ENCODE peak calls at places on chromosomes 13 and 19, in four cellular contexts. E is psoas muscle, Y is AG10803, M is tibial artery. X is an unnamed sample.

GRCh38 chr13:44271915-44272341 is 101.7 kb upstream of the SERP2 start:
- DNase-seq in Y (peak; percentile 16), E (peak; percentile 56), M (peak; percentile 69), X (no peak)

GRCh38 chr19:50717891-50718254 is 1.7 kb downstream of the SHANK1 start:
- DNase-seq in M (no peak), Y (no peak), E (no peak), X (no peak)

GRCh38 chr19:46416077-46416709 is 2.8 kb upstream of the CCDC8 start:
- DNase-seq in M (peak; percentile 80), E (peak; percentile 87), Y (peak; percentile 76), X (peak; percentile 94)

GRCh38 chr19:18389736-18390074 is 3.7 kb downstream of the GDF15 start:
- DNase-seq in M (no peak), E (no peak), Y (no peak), X (no peak)

GRCh38 chr13:89899302-89900103 is 1448.0 kb upstream of the MIR17HG start:
- DNase-seq in M (no peak), E (no peak), Y (no peak), X (no peak)

GRCh38 chr19:18144361-18144760 is 8.6 kb upstream of the PIK3R2 start:
- DNase-seq in Y (no peak), M (no peak), E (no peak), X (no peak)

GRCh38 chr13:45280751-45281634 is 60.0 kb downstream of the TPT1 start:
- DNase-seq in Y (peak; percentile 74), E (peak; percentile 45), M (peak; percentile 31), X (peak; percentile 65)

GRCh38 chr19:35949131-35949530 is 13.0 kb downstream of the LRFN3 start:
- DNase-seq in M (no peak), Y (no peak), E (no peak), X (no peak)

GRCh38 chr19:47357788-47358680 is 8.9 kb downstream of the DHX34 start:
- DNase-seq in Y (no peak), E (no peak), M (no peak), X (no peak)

GRCh38 chr13:25692156-25692555 is 320.4 kb downstream of the ATP8A2 start:
- DNase-seq in M (no peak), Y (no peak), E (no peak), X (no peak)

DNA sequence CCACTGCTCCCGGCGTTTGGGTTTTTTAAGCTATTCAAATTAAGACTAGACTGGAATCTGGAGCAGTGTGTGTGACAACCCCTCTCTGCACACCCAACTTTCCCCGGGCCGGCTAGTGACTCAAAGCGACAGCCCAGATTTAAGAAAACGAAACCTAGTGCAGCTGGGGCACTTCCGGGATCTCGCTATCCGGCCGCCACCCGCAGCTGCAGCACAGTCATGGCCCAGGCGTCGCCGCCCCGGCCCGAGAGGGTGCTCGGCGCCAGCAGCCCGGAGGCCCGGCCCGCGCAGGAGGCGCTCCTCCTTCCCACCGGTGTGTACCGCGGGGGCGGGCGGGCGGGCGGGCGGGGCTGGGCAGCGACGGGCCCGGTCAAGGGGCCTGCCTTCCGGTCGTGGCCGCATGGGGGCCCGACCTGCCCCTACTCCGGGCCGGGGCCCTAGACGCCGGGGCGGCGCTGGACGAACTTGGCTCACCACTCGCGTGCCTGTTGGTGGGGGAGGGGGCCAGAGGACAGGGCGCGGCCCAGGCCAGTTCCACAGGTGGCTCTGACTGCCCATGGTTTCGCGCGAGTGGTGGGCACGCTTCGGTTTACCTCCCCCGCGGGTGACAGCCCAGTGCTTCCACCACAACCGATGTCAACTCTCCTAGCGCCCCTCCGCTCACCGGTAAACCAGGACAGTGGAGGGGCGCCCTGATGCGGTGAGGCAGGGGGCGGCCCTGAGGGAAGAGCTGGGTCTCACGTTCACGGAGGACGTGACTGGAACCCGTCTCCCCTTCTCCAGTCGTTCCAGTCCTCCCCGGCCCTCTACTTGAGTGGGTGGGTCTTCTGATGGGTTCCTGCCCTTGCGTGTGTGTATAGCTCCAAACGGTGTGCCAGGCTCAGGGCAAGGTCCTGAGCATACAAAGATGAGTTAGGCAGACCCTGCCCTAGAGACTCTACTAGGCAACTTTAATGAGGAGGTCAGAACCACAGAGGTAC is at the start of gene PHF11:
- DNase-seq in E (peak; percentile 82), M (peak; percentile 82), Y (peak; percentile 78), X (peak; percentile 89)
- TF ChIP-seq CTCF in E (peak; percentile 15), M (no peak), Y (no peak), X (peak; percentile 38)

GRCh38 chr19:4748589-4748988 is 24.9 kb upstream of the DPP9 start:
- DNase-seq in M (no peak), E (no peak), Y (no peak), X (no peak)

GRCh38 chr19:4745986-4746385 is 22.3 kb upstream of the DPP9 start:
- DNase-seq in E (no peak), M (no peak), Y (no peak), X (no peak)

GRCh38 chr19:4742717-4743646 is 19.3 kb upstream of the DPP9 start:
- DNase-seq in Y (no peak), E (no peak), M (no peak), X (peak; percentile 57)

GRCh38 chr19:4748185-4748584 is 24.5 kb upstream of the DPP9 start:
- DNase-seq in M (no peak), Y (no peak), E (no peak), X (no peak)

GRCh38 chr19:4744451-4745170 is 21.0 kb upstream of the DPP9 start:
- DNase-seq in E (no peak), Y (peak; percentile 89), M (peak; percentile 39), X (peak; percentile 34)
- TF ChIP-seq CTCF in E (no peak), Y (no peak), M (no peak), X (no peak)

DNA sequence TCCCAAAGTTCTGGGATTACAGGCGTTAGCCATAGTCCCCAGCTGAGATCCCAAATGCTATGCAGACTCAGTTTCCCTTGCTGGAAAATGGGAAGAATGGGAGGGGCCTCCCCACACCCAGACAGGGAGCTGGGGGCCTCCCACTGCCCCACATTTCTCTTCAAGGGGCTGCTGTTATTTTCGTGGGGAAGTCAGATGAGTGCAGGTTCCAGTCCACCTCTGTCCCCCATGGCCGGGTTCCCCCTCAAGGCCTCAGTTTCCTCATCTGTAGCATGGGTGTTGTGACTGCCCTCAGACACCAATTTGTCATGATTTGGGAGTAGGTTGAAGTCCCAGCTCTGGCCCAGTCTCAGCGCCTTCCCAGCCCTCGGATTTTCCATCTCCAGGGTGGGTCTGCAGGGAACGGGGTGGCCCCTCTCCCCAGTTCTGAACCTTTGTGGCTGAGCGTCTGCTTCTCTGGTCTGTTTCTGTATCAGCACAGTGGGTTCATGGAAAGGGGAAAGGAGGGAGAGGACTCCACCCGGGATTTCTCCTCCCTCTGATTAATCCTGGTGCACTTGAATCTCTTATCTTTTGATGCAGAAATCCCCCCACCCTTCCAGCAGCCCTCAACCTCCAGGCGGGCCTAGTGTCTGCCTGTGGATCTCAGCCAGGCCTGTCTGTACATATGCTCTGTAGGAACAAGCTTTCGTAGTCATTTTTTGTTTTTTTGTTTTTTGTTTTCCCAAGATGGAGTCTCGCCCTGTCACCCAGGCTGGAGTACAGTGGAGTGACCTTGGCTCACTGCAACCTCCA is 12.2 kb downstream of the NFIC start:
- DNase-seq in M (no peak), E (no peak), Y (no peak), X (peak; percentile 13)
- TF ChIP-seq CTCF in M (no peak), E (no peak), Y (no peak), X (no peak)

GRCh38 chr13:99737456-99737855 is 234.1 kb downstream of the ZIC5 start:
- DNase-seq in M (no peak), E (no peak), Y (no peak), X (no peak)

GRCh38 chr13:99740261-99740979 is 231.1 kb downstream of the ZIC5 start:
- DNase-seq in Y (peak; percentile 7), M (no peak), E (no peak), X (no peak)

GRCh38 chr13:99746857-99747710 is 224.5 kb downstream of the ZIC5 start:
- DNase-seq in M (no peak), Y (no peak), E (no peak), X (no peak)

GRCh38 chr13:99743079-99743478 is 228.5 kb downstream of the ZIC5 start:
- DNase-seq in E (no peak), Y (no peak), M (no peak), X (no peak)

DNA sequence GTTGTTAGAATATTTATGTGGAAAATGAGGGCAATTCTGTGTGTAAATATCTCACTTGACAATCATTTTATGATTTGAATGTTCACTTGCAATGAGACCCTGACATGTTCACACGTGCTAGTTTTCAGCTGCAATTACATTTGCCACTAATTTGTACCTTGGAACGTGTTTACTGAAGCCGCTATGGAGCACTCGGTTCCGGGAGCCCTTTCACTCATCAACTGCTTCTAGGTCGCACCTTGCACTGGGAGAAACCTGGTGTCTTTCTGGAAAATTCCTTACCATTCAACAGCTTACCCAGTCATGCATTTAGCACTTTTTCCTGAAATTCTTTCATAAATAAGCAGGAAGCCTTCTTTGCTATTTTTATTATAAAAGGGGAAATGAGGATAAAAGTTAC is 229.6 kb downstream of the ZIC5 start:
- DNase-seq in Y (no peak), M (no peak), E (no peak), X (no peak)
- TF ChIP-seq CTCF in Y (no peak), M (no peak), E (no peak), X (no peak)

DNA sequence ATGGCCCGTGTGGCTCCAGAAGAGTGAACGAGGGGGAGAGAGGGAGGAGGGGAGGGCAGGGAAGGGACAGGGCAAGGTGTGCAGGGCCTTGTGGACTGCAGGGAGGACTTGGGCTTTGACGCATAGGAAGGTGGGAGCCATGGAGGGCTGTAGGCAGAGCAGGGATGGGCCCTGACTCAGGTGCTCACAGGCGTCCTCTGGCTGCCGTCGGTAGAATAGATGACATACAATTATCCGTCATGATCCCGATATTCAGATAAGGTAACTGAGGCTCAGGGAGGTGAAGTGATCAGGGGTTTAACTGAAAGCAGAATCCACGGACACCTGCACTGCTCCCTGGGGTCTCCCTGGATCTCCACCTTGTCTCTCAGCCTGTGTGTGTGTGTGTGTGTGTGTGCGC is 3.4 kb downstream of the C3 start:
- DNase-seq in Y (no peak), E (no peak), M (no peak), X (no peak)
- TF ChIP-seq CTCF in Y (no peak), E (no peak), M (no peak), X (no peak)